ENCODE peak calls at places on chromosomes 13 and 19, in six cellular contexts. G is A549, X is H1, I is GM12878, H is WTC11, F is HCT116. U is an unnamed sample.

GRCh38 chr13:51614350-51614786 is 30.1 kb downstream of the WDFY2 start:
- DNase-seq in G (no peak), X (no peak), I (peak; percentile 56), H (no peak), F (no peak), U (no peak)

GRCh38 chr19:41882568-41883462 is at the start of gene ARHGEF1:
- DNase-seq in G (peak; percentile 90), X (peak; percentile 66), I (no peak), H (peak; percentile 56), F (no peak), U (peak; percentile 69)

GRCh38 chr19:17052439-17052838 is 22.8 kb downstream of the HAUS8 start:
- DNase-seq in G (no peak), X (peak; percentile 67), I (no peak), H (peak; percentile 68), F (peak; percentile 22), U (peak; percentile 68)

GRCh38 chr19:39325778-39326680 is 5.4 kb upstream of the LRFN1 start:
- DNase-seq in G (peak; percentile 85), X (no peak), I (no peak), H (peak; percentile 45), F (peak; percentile 51), U (peak; percentile 23)

GRCh38 chr19:6278740-6279619 is 795 bp downstream of the MLLT1 start:
- DNase-seq in G (no peak), X (peak; percentile 52), I (no peak), H (no peak), F (no peak), U (peak; percentile 27)

GRCh38 chr13:46165485-46166220 is 16.3 kb downstream of the LCP1 start:
- DNase-seq in G (no peak), X (no peak), I (peak; percentile 84), H (no peak), F (no peak), U (peak; percentile 38)

GRCh38 chr13:47033216-47033615 is 136.4 kb upstream of the HTR2A start:
- DNase-seq in G (no peak), X (no peak), I (no peak), H (no peak), F (no peak), U (no peak)

GRCh38 chr13:85771856-85772255 is 27.4 kb downstream of the SLITRK6 start:
- DNase-seq in G (no peak), X (no peak), I (no peak), H (no peak), F (no peak), U (no peak)

GRCh38 chr19:35882074-35882832 is 13.9 kb downstream of the APLP1 start:
- DNase-seq in G (peak; percentile 91), X (no peak), I (peak; percentile 33), H (no peak), F (peak; percentile 67), U (peak; percentile 67)

GRCh38 chr19:805600-806550 is 8.6 kb downstream of the PTBP1 start:
- DNase-seq in G (no peak), X (peak; percentile 50), I (no peak), H (no peak), F (no peak), U (no peak)

GRCh38 chr19:16051254-16052025 is 24.9 kb upstream of the TPM4 start:
- DNase-seq in G (no peak), X (no peak), I (no peak), H (no peak), F (peak; percentile 51), U (peak; percentile 63)

GRCh38 chr13:28340272-28340793 is 154.6 kb downstream of the FLT1 start:
- DNase-seq in G (no peak), X (no peak), I (no peak), H (no peak), F (no peak), U (no peak)

GRCh38 chr19:38036707-38037106 is 129.7 kb downstream of the SIPA1L3 start:
- DNase-seq in G (no peak), X (no peak), I (no peak), H (no peak), F (no peak), U (no peak)

GRCh38 chr19:47757617-47758432 is 12.5 kb downstream of the NOP53 start:
- DNase-seq in G (no peak), X (no peak), I (no peak), H (no peak), F (no peak), U (peak; percentile 37)

GRCh38 chr13:28636078-28636477 is 22.9 kb upstream of the POMP start:
- DNase-seq in G (no peak), X (no peak), I (no peak), H (no peak), F (no peak), U (no peak)

GRCh38 chr13:98741741-98742435 is 10.6 kb downstream of the SLC15A1 start:
- DNase-seq in G (no peak), X (no peak), I (no peak), H (no peak), F (no peak), U (peak; percentile 16)

GRCh38 chr13:31859546-31859945 is 120.2 kb downstream of the RXFP2 start:
- DNase-seq in G (no peak), X (no peak), I (no peak), H (no peak), F (no peak), U (no peak)

GRCh38 chr19:27762933-27763332 is 1450.0 kb downstream of the UQCRFS1 start:
- DNase-seq in G (no peak), X (no peak), I (no peak), H (no peak), F (no peak), U (no peak)

GRCh38 chr19:27767234-27767633 is 1445.7 kb downstream of the UQCRFS1 start:
- DNase-seq in G (no peak), X (no peak), I (no peak), H (no peak), F (no peak), U (no peak)

GRCh38 chr19:27765397-27765796 is 1447.6 kb downstream of the UQCRFS1 start:
- DNase-seq in G (no peak), X (no peak), I (no peak), H (no peak), F (no peak), U (no peak)

GRCh38 chr19:27764186-27764804 is 1448.7 kb downstream of the UQCRFS1 start:
- DNase-seq in G (no peak), X (no peak), I (no peak), H (no peak), F (no peak), U (no peak)

DNA sequence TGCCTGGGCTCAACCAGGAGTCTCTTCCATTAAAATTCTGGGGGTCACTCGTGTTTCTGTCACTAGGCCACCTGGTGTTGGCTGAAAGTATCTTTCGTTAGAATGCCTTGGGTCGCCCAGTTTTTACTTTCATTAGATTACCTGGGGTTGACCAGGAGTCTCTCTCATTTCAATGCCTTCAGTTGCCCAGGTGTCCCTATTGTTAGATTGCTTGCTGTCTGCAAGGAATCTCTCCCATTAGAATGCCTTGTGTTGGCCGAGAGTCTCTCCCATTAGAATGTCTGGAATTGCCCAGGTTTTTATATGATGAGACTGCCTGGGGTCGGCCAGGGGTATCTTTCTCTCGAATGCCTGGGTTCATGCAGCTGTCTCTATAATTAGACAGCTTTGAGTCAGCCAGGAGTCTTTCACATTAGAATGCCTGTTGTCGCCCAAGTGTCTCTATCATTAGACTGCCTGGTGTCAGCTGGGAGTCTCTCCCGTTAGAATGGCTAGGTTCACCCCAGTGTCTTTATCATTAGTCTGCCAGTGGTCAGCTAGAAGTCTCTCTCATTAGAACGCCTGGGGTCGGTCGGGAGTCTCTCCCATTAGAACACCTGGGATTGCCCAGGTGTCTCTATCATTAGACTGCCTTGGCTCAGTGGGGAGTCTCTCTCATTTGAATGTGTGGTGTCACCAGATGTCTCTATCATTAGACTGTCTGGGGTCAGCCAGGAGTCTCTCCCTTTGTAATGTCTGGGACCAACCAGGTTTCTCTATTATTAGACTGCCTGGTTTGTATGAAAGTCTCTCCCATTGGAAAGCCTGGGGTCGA is 1446.8 kb downstream of the UQCRFS1 start:
- DNase-seq in G (no peak), X (no peak), I (no peak), H (no peak), F (no peak), U (no peak)
- TF ChIP-seq CTCF in G (no peak), X (no peak), I (no peak), H (no peak), F (no peak), U (no peak)

GRCh38 chr13:74835579-74835978 is 646.4 kb downstream of the TBC1D4 start:
- DNase-seq in G (no peak), X (no peak), I (no peak), H (no peak), F (no peak), U (no peak)
- TF ChIP-seq MAX in G (no peak), X (no peak), I (no peak), H (no peak), F (no peak), U (no peak)

DNA sequence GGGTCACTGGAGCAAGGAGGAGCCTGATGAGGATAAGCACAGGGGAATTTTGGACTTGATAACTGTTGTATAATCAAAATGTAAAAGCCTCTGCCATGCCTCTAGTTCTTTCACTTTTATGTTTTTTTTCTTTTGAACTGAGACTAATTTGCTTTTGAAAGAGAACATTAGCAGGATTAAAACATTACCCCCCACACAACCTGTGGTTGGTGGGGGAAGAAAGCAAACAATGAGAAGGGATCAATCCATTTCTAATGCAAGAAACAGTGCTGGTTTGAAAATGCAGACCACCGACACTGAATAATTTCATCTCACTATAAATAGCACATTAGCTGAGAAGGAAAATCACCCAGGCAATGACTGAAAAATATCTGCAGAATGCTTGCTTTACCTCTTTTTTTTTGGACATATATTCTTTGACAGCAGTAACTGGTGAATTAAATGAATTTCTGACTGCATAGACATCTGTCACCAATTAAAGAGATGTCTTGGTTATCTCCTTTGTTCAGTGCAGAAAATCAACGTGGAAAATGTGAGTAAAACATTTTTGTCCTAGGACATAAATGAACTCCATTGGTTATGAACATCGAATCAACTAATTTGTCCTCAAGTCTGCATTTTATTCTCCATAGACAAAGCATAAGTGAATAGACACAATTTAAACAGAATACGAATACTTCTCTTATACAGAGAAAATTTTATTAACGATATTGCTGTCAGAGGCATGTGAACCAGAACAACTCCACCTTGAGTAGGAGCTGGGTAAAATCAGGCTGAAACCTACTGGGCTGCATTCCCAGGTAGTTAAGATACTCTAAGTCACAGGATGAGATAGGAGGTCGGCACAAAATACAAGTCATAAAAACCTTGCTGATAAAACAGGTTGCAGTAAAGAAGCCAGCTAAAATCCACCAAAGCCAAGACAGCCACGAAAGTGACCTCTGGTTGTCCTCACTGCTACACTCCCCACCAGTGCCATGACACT is 48.8 kb upstream of the TRPC4 start:
- DNase-seq in G (no peak), X (no peak), I (no peak), H (no peak), F (no peak), U (no peak)
- TF ChIP-seq CTCF in G (no peak), X (no peak), I (no peak), H (no peak), F (no peak), U (no peak)

DNA sequence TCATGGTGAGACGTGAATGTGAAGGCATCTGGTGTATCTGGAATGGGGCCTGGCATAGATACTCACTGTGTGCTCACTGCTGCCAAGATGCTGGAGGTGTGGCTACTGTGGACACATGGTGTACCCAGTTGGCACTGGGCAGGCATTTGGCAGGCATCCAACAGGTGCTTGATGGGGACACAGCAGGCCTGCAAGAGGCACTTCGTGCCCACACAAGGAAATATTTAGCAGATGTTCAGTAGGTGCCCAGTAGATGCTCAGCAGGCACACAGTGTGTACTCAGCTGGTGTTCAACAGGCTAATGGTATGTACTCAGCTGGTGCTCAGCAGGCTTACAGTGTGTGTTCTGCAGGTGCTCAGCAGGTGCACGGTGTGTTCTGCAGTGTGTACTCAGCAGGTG is 14.2 kb downstream of the CRTC1 start:
- DNase-seq in G (no peak), X (no peak), I (no peak), H (no peak), F (no peak), U (no peak)
- TF ChIP-seq MAX in G (no peak), X (no peak), I (no peak), H (no peak), F (no peak), U (no peak)

U was measured in NB4.